ENCODE peak calls at places on chromosomes 12 and 14, in six cellular contexts. L is psoas muscle, A is pancreas, X is colonic mucosa, Y is choroid plexus epithelial cell, C is mesenchymal stem cell. F is an unnamed sample.

GRCh38 chr14:61226015-61226654 is 55.0 kb downstream of the TMEM30B start:
- DNase-seq in L (no peak), A (no peak), X (no peak), Y (no peak), C (no peak), F (no peak)

GRCh38 chr12:116898675-116899074 is 12.1 kb upstream of the FBXW8 start:
- DNase-seq in L (no peak), A (no peak), X (no peak), Y (no peak), C (no peak), F (no peak)

GRCh38 chr12:71135812-71136176 is 22.0 kb downstream of the TSPAN8 start:
- DNase-seq in L (no peak), A (no peak), X (no peak), Y (peak; percentile 71), C (no peak), F (no peak)

GRCh38 chr14:101474563-101475467 is 86.5 kb upstream of the DIO3 start:
- DNase-seq in L (no peak), A (peak; percentile 42), X (no peak), Y (peak; percentile 41), C (no peak), F (no peak)

GRCh38 chr14:73785336-73785833 is 66.2 kb upstream of the PTGR2 start:
- DNase-seq in L (no peak), A (peak; percentile 57), X (peak; percentile 65), Y (peak; percentile 74), C (peak; percentile 97), F (no peak)

GRCh38 chr12:41663487-41664258 is 475.6 kb downstream of the PDZRN4 start:
- DNase-seq in L (no peak), A (no peak), X (no peak), Y (peak; percentile 71), C (peak; percentile 42), F (peak; percentile 17)

GRCh38 chr14:95255487-95255886 is 64.2 kb downstream of the CLMN start:
- DNase-seq in L (no peak), A (no peak), X (peak; percentile 96), Y (peak; percentile 95), C (peak; percentile 65), F (peak; percentile 82)

GRCh38 chr14:101874001-101874400 is 90.4 kb upstream of the DYNC1H1 start:
- DNase-seq in L (no peak), A (no peak), X (no peak), Y (no peak), C (no peak), F (peak; percentile 41)

GRCh38 chr12:86265329-86265695 is 9.1 kb upstream of the MGAT4C start:
- DNase-seq in L (no peak), A (no peak), X (no peak), Y (no peak), C (no peak), F (no peak)

GRCh38 chr14:64232095-64232830 is 61.9 kb downstream of the ESR2 start:
- DNase-seq in L (no peak), A (no peak), X (no peak), Y (peak; percentile 95), C (peak; percentile 97), F (peak; percentile 51)

GRCh38 chr14:55869397-55870049 is 248.7 kb upstream of the PELI2 start:
- DNase-seq in L (no peak), A (no peak), X (no peak), Y (no peak), C (no peak), F (no peak)

GRCh38 chr12:57190037-57190436 is 26.6 kb upstream of the NXPH4 start:
- DNase-seq in L (no peak), A (no peak), X (no peak), Y (peak; percentile 50), C (no peak), F (no peak)

GRCh38 chr12:24482044-24482443 is 466.9 kb downstream of the BCAT1 start:
- DNase-seq in L (no peak), A (no peak), X (no peak), Y (no peak), C (no peak), F (no peak)

GRCh38 chr12:31317471-31318397 is 8.2 kb downstream of the SINHCAF start:
- DNase-seq in L (no peak), A (no peak), X (no peak), Y (peak; percentile 39), C (peak; percentile 53), F (peak; percentile 23)

GRCh38 chr14:100065942-100066574 is 836 bp downstream of the EVL start:
- DNase-seq in L (no peak), A (no peak), X (peak; percentile 43), Y (no peak), C (no peak), F (no peak)

GRCh38 chr12:117829108-117829507 is 139.7 kb downstream of the KSR2 start:
- DNase-seq in L (no peak), A (no peak), X (no peak), Y (no peak), C (no peak), F (no peak)

GRCh38 chr14:49893309-49894213 is 679 bp downstream of the ARF6 start:
- DNase-seq in L (peak; percentile 80), A (peak; percentile 80), X (peak; percentile 57), Y (peak; percentile 57), C (peak; percentile 62), F (peak; percentile 43)

GRCh38 chr12:2110841-2111566 is 58.2 kb downstream of the CACNA1C start:
- DNase-seq in L (no peak), A (no peak), X (no peak), Y (no peak), C (no peak), F (no peak)

GRCh38 chr12:47135578-47135977 is 55.8 kb upstream of the AMIGO2 start:
- DNase-seq in L (no peak), A (no peak), X (no peak), Y (no peak), C (no peak), F (no peak)

GRCh38 chr14:99666533-99666932 is 17.6 kb upstream of the CYP46A1 start:
- DNase-seq in L (peak; percentile 35), A (no peak), X (no peak), Y (no peak), C (no peak), F (no peak)

GRCh38 chr12:47021298-47021697 is 58.1 kb upstream of the PCED1B start:
- DNase-seq in L (no peak), A (no peak), X (no peak), Y (peak; percentile 95), C (peak; percentile 93), F (peak; percentile 84)

GRCh38 chr14:82362452-82362851 is 828.8 kb upstream of the SEL1L start:
- DNase-seq in L (no peak), A (no peak), X (no peak), Y (no peak), C (no peak), F (no peak)

GRCh38 chr14:69571449-69571878 is 3.2 kb downstream of the CCDC177 start:
- DNase-seq in L (no peak), A (peak; percentile 61), X (no peak), Y (no peak), C (no peak), F (no peak)

GRCh38 chr12:125050868-125051267 is 14.4 kb upstream of the AACS start:
- DNase-seq in L (no peak), A (no peak), X (no peak), Y (no peak), C (no peak), F (no peak)

GRCh38 chr12:43797561-43798217 is 8.4 kb downstream of the TWF1 start:
- DNase-seq in L (no peak), A (no peak), X (no peak), Y (no peak), C (no peak), F (no peak)

GRCh38 chr12:64806593-64806992 is 17.9 kb upstream of the TBC1D30 start:
- DNase-seq in L (no peak), A (no peak), X (no peak), Y (peak; percentile 78), C (peak; percentile 63), F (peak; percentile 51)

GRCh38 chr12:50572275-50572674 is 67.5 kb downstream of the DIP2B start:
- DNase-seq in L (no peak), A (no peak), X (no peak), Y (peak; percentile 94), C (peak; percentile 86), F (peak; percentile 98)

GRCh38 chr12:92360543-92360942 is 214.9 kb upstream of the BTG1 start:
- DNase-seq in L (no peak), A (no peak), X (no peak), Y (peak; percentile 4), C (no peak), F (no peak)

GRCh38 chr12:48388430-48388829 is 37.7 kb upstream of the ZNF641 start:
- DNase-seq in L (no peak), A (no peak), X (no peak), Y (peak; percentile 24), C (no peak), F (peak; percentile 51)

GRCh38 chr14:54138024-54138353 is 181.4 kb upstream of the BMP4 start:
- DNase-seq in L (no peak), A (no peak), X (no peak), Y (no peak), C (no peak), F (no peak)

GRCh38 chr14:70655110-70655826 is 13.6 kb downstream of the TTC9 start:
- DNase-seq in L (no peak), A (no peak), X (no peak), Y (peak; percentile 10), C (no peak), F (no peak)

GRCh38 chr14:106318700-106319099 is 792.3 kb downstream of the TMEM121 start:
- DNase-seq in L (no peak), A (no peak), X (no peak), Y (no peak), C (no peak), F (no peak)

GRCh38 chr12:25689996-25690501 is 137.0 kb upstream of the LMNTD1 start:
- DNase-seq in L (no peak), A (peak; percentile 78), X (peak; percentile 28), Y (no peak), C (no peak), F (peak; percentile 42)

F was measured in amniotic epithelial cell.